ENCODE peak calls at places on chromosomes 6 and 20, in seven cellular contexts. Z is prostate gland, V is HFF-Myc, S is keratinocyte, Y is fibroblast of mammary gland, H is colonic mucosa, I is OCI-LY7. C is an unnamed sample.

GRCh38 chr6:4135665-4136353 is 434 bp upstream of the ECI2 start:
- DNase-seq in Z (peak; percentile 95), V (peak; percentile 57), S (peak; percentile 38), Y (peak; percentile 90), H (peak; percentile 98), I (peak; percentile 92), C (peak; percentile 60)

GRCh38 chr20:46964299-46965123 is 69.9 kb downstream of the EYA2 start:
- DNase-seq in Z (peak; percentile 57), V (no peak), S (no peak), Y (no peak), H (no peak), I (peak; percentile 85), C (no peak)

GRCh38 chr6:147116043-147116442 is 88.2 kb upstream of the STXBP5 start:
- DNase-seq in Z (no peak), V (no peak), S (no peak), Y (no peak), H (no peak), I (no peak), C (no peak)

GRCh38 chr6:9233686-9234085 is 798.3 kb upstream of the SLC35B3 start:
- DNase-seq in Z (no peak), V (peak; percentile 17), S (no peak), Y (no peak), H (no peak), I (no peak), C (no peak)

GRCh38 chr6:130932438-130932837 is 105.2 kb downstream of the SMLR1 start:
- DNase-seq in Z (no peak), V (no peak), S (no peak), Y (no peak), H (no peak), I (no peak), C (no peak)

GRCh38 chr6:82030301-82030700 is 217.2 kb downstream of the IBTK start:
- DNase-seq in Z (peak; percentile 71), V (no peak), S (no peak), Y (no peak), H (no peak), I (no peak), C (no peak)

GRCh38 chr20:59823030-59823423 is 110.4 kb downstream of the SYCP2 start:
- DNase-seq in Z (no peak), V (no peak), S (no peak), Y (no peak), H (peak; percentile 13), I (no peak), C (no peak)

GRCh38 chr20:61718361-61718760 is 347.3 kb downstream of the TAF4 start:
- DNase-seq in Z (no peak), V (no peak), S (no peak), Y (no peak), H (no peak), I (no peak), C (no peak)

GRCh38 chr6:37717836-37718251 is 20.2 kb upstream of the MDGA1 start:
- DNase-seq in Z (no peak), V (no peak), S (no peak), Y (peak; percentile 42), H (no peak), I (no peak), C (no peak)

GRCh38 chr6:50965495-50965894 is 146.8 kb downstream of the TFAP2B start:
- DNase-seq in Z (no peak), V (no peak), S (no peak), Y (no peak), H (no peak), I (no peak), C (no peak)

GRCh38 chr6:158908596-158908995 is 89.4 kb upstream of the EZR start:
- DNase-seq in Z (no peak), V (no peak), S (no peak), Y (no peak), H (no peak), I (no peak), C (no peak)

GRCh38 chr6:117425431-117426153 is at the start of gene ROS1:
- DNase-seq in Z (no peak), V (no peak), S (no peak), Y (peak; percentile 19), H (no peak), I (no peak), C (no peak)

GRCh38 chr6:91149914-91150674 is 563.2 kb upstream of the MAP3K7 start:
- DNase-seq in Z (no peak), V (no peak), S (no peak), Y (no peak), H (no peak), I (no peak), C (no peak)

GRCh38 chr20:8981482-8981881 is 87.4 kb upstream of the PLCB4 start:
- DNase-seq in Z (peak; percentile 60), V (no peak), S (no peak), Y (no peak), H (no peak), I (no peak), C (no peak)

GRCh38 chr6:148944608-148945007 is 197.8 kb downstream of the UST start:
- DNase-seq in Z (no peak), V (no peak), S (no peak), Y (no peak), H (no peak), I (no peak), C (no peak)

GRCh38 chr20:32906200-32906599 is 47.5 kb downstream of the EFCAB8 start:
- DNase-seq in Z (no peak), V (no peak), S (no peak), Y (no peak), H (no peak), I (no peak), C (no peak)

GRCh38 chr6:166152660-166153059 is 15.0 kb downstream of the TBXT start:
- DNase-seq in Z (no peak), V (no peak), S (no peak), Y (no peak), H (no peak), I (no peak), C (no peak)

GRCh38 chr6:30238178-30238795 is 25.1 kb upstream of the TRIM26 start:
- DNase-seq in Z (no peak), V (no peak), S (no peak), Y (peak; percentile 37), H (no peak), I (peak; percentile 61), C (no peak)
- TF ChIP-seq CTCF in Z (no peak), V (peak; percentile 59), S (peak; percentile 70), Y (peak; percentile 59), H (peak; percentile 18), I (peak; percentile 76), C (peak; percentile 70)

GRCh38 chr6:45512594-45512993 is 134.9 kb upstream of the SUPT3H start:
- DNase-seq in Z (no peak), V (no peak), S (no peak), Y (no peak), H (no peak), I (no peak), C (no peak)
- H3K4me3 ChIP-seq in Z (no peak overlapping the region), V (no peak overlapping the region), S (no peak overlapping the region), Y (no peak overlapping the region), H (no peak overlapping the region), I (no peak overlapping the region), C (no peak overlapping the region)

DNA sequence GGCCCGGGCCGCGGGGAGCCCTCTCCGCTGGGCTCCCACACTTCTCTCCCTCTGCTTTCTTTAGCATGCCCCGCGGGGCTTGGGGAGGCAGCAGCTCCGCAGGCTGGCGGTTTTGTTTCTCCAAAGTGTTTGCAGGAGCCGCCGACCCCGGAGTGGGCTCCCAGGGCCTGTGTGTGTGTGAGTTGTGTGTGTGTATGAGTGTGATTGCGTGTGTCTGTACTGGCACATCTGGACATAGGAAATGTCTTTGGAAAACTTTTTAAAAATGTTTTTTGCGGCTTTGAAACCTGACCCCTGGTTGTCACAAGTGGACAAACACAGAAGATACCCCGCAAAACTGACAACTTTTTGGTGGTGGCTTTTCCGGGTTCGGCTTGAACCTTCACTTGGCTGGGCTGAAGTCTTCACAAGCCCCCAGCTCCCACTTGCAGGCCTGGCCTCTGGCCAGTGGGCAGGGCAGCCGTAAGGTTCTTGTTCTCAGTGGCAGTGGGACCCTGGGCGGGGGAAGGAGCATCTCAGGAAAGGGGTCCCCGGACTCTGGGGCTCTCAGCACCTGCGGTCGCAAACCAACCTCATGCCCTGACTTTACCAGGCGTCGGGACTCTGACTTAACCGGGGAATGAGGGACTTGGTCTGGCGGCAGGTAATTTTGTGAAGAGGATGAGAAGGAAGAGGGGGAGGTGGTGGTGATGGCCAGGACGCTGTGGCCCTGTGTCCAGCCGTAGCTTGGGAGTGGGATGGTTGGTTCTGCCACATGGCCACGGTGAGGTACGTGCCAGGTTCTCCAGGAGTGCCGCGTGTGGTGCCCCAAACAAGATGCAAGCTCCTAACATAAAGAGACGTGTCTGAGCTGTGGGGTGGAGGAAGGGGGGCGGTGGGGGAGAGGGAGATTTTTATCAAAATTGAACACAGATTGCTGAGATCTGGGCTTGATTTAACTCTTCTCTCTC is 600 bp downstream of the DAAM2 start:
- DNase-seq in Z (no peak), V (no peak), S (no peak), Y (no peak), H (no peak), I (no peak), C (no peak)
- TF ChIP-seq CTCF in Z (no peak), V (no peak), S (no peak), Y (no peak), H (no peak), I (no peak), C (no peak)

GRCh38 chr6:14274016-14274415 is 156.4 kb downstream of the CD83 start:
- DNase-seq in Z (no peak), V (no peak), S (no peak), Y (no peak), H (no peak), I (no peak), C (no peak)

GRCh38 chr6:14270925-14271791 is 153.6 kb downstream of the CD83 start:
- DNase-seq in Z (no peak), V (no peak), S (peak; percentile 100), Y (peak; percentile 84), H (peak; percentile 73), I (no peak), C (no peak)

GRCh38 chr6:14270142-14270893 is 152.7 kb downstream of the CD83 start:
- DNase-seq in Z (no peak), V (no peak), S (no peak), Y (no peak), H (no peak), I (no peak), C (no peak)

GRCh38 chr6:14273196-14273595 is 155.6 kb downstream of the CD83 start:
- DNase-seq in Z (no peak), V (no peak), S (no peak), Y (no peak), H (no peak), I (no peak), C (no peak)

DNA sequence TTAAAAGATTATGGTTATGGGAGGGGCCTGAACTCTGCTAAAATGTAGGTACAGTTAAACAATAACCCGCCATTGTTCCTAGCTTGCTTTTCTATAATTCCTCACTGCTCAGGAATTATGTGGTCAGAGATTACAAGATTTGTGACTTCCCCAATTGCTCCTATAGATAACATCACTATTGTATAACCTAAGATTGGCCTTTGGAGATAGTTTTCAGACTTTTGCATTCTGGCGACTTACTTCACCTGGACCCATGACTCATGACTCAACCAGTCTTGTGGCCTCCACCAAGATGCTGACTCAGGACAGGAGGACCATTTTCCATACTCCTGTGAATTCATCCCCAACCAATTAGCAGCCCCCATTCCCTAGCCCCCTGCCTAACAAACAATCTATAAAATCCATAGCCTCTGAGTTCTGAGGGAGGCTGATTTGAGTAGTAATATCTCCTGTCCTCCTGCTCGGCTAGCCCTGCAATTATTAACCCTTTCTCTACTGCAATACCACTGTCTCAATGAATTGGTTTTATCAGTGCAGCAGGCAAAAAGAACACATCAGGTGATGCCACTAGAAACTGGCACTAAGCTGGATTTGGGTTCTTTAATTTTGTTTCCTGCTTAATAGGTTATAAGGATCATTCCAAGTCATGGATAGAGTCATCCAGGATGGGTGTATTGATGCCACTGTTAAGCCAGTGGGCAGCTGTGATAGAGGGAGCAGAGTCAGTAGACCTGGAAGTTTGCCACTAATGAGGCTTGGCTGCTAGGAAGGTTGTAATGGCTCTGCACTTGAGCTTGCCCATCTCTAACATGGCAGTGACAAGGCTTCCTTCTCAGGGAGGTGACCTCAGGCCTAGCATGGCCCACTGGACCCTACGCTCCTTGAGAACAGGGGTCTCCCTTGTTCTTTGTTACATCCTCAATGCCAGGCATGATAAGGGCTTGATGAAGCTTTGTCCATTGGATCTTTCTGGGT is 154.8 kb downstream of the CD83 start:
- DNase-seq in Z (no peak), V (no peak), S (peak; percentile 97), Y (peak; percentile 10), H (no peak), I (no peak), C (no peak)
- H3K4me3 ChIP-seq in Z (no peak overlapping the region), V (no peak overlapping the region), S (no peak overlapping the region), Y (no peak overlapping the region), H (no peak overlapping the region), I (no peak overlapping the region), C (no peak overlapping the region)